ENCODE peak calls at places on chromosomes 7 and 10, in seven cellular contexts. L, P, S, E, O, B and C are unnamed samples. For H3K4me1, the result is how much of the 10 kb centered on the place peaks cover.

GRCh38 chr7:155847821-155848435 is 35.7 kb upstream of the SHH start:
- DNase-seq in S (no peak), B (no peak), L (no peak), O (no peak), E (peak), P (no peak), C (no peak)

GRCh38 chr7:133702078-133702477 is 425.1 kb upstream of the LRGUK start:
- DNase-seq in S (no peak), L (no peak), B (no peak), O (no peak), E (no peak), P (no peak), C (no peak)

GRCh38 chr10:118712930-118713634 is 41.7 kb downstream of the CACUL1 start:
- DNase-seq in B (no peak), E (no peak), O (no peak), S (no peak), L (peak), P (no peak), C (no peak)

GRCh38 chr10:323651-324293 is 188.5 kb downstream of the ZMYND11 start:
- DNase-seq in L (no peak), O (peak), B (peak), S (peak), P (peak), E (peak), C (no peak)

GRCh38 chr7:75054744-75055527 is 18.7 kb downstream of the RCC1L start:
- DNase-seq in E (no peak), B (no peak), L (no peak), P (peak), S (no peak), O (no peak), C (no peak)

GRCh38 chr7:2757904-2758672 is 70.1 kb downstream of the AMZ1 start:
- DNase-seq in E (no peak), S (peak), P (peak), B (peak), O (peak), L (no peak), C (peak)

GRCh38 chr10:50497758-50498157 is 126.0 kb downstream of the SGMS1 start:
- DNase-seq in P (peak), B (no peak), O (no peak), E (no peak), L (no peak), S (peak), C (no peak)

GRCh38 chr7:28407643-28408042 is 4.7 kb upstream of the CREB5 start:
- DNase-seq in P (peak), O (peak), B (peak), S (no peak), L (no peak), E (no peak), C (no peak)

GRCh38 chr7:128989961-128990360 is 52.2 kb downstream of the IRF5 start:
- DNase-seq in L (no peak), B (no peak), O (no peak), S (no peak), E (no peak), P (peak), C (no peak)

GRCh38 chr7:22937946-22938345 is 76.0 kb downstream of the HYCC1 start:
- DNase-seq in E (no peak), O (no peak), L (peak), P (no peak), B (no peak), S (no peak), C (no peak)

GRCh38 chr10:79181680-79182079 is 112.9 kb downstream of the ZMIZ1 start:
- DNase-seq in O (no peak), E (no peak), L (no peak), P (no peak), S (no peak), B (no peak), C (no peak)

GRCh38 chr10:78830062-78830974 is 238.4 kb upstream of the ZMIZ1 start:
- DNase-seq in O (peak), S (no peak), B (no peak), P (peak), L (no peak), E (no peak), C (no peak)

GRCh38 chr7:143407296-143408246 is 1.1 kb downstream of the EPHA1 start:
- DNase-seq in P (no peak), S (no peak), E (no peak), L (no peak), B (no peak), O (no peak), C (no peak)

GRCh38 chr10:14659626-14660196 is 115.0 kb downstream of the FAM107B start:
- DNase-seq in P (no peak), E (peak), B (peak), S (no peak), O (no peak), L (no peak), C (no peak)

GRCh38 chr7:157432541-157432956 is 95.7 kb downstream of the DNAJB6 start:
- DNase-seq in B (peak), P (peak), S (no peak), E (peak), L (peak), O (peak), C (peak)

GRCh38 chr7:147911224-147911623 is 679.3 kb upstream of the C7orf33 start:
- DNase-seq in P (no peak), B (peak), L (no peak), S (no peak), O (no peak), E (no peak), C (no peak)

GRCh38 chr10:116106611-116107010 is 166.4 kb downstream of the GFRA1 start:
- DNase-seq in E (no peak), O (no peak), S (no peak), P (no peak), L (no peak), B (no peak), C (no peak)

GRCh38 chr7:91103365-91103764 is 160.9 kb upstream of the FZD1 start:
- DNase-seq in S (no peak), E (no peak), O (no peak), B (no peak), L (no peak), P (no peak), C (no peak)

GRCh38 chr7:29401827-29402226 is 161.8 kb upstream of the PRR15 start:
- DNase-seq in S (no peak), P (no peak), O (no peak), B (no peak), E (no peak), L (no peak), C (no peak)

GRCh38 chr10:61836233-61836887 is 65.1 kb upstream of the ARID5B start:
- DNase-seq in E (no peak), L (no peak), B (no peak), P (no peak), O (no peak), S (no peak), C (peak)

GRCh38 chr7:351681-352480 is 61.9 kb downstream of the FOXL3 start:
- DNase-seq in E (no peak), O (no peak), L (no peak), P (no peak), B (no peak), S (no peak), C (no peak)

GRCh38 chr7:50962962-50963374 is 180.3 kb upstream of the GRB10 start:
- DNase-seq in S (peak), O (peak), P (no peak), B (peak), L (no peak), E (no peak), C (peak)

GRCh38 chr7:66597472-66597871 is 31.2 kb upstream of the KCTD7 start:
- DNase-seq in O (no peak), E (no peak), B (peak), P (no peak), L (no peak), S (no peak), C (no peak)

GRCh38 chr7:14899065-14899464 is 3.5 kb downstream of the DGKB start:
- DNase-seq in S (no peak), O (no peak), L (no peak), E (no peak), B (no peak), P (no peak), C (no peak)

GRCh38 chr10:12419279-12419847 is 70.0 kb downstream of the CAMK1D start:
- DNase-seq in S (no peak), L (no peak), E (peak), B (no peak), O (no peak), P (peak), C (no peak)

GRCh38 chr7:76222839-76223238 is 21.1 kb downstream of the SRRM3 start:
- DNase-seq in O (no peak), B (no peak), E (no peak), L (no peak), P (no peak), S (no peak), C (no peak)

GRCh38 chr7:130021105-130021834 is 29.9 kb downstream of the ZC3HC1 start:
- DNase-seq in E (no peak), P (no peak), L (no peak), O (no peak), S (no peak), B (no peak), C (no peak)

GRCh38 chr7:106354822-106355221 is 70.0 kb upstream of the NAMPT start:
- DNase-seq in S (no peak), L (peak), O (no peak), E (no peak), P (no peak), B (no peak), C (no peak)

GRCh38 chr7:16345979-16346958 is 75.1 kb downstream of the CRPPA start:
- DNase-seq in O (no peak), B (peak), P (peak), E (no peak), L (peak), S (no peak), C (peak)

GRCh38 chr10:131352765-131353290 is 41.3 kb upstream of the TCERG1L start:
- DNase-seq in S (no peak), P (no peak), E (no peak), B (no peak), O (no peak), L (no peak), C (no peak)

GRCh38 chr10:21715531-21716195 is 181.6 kb downstream of the MLLT10 start:
- DNase-seq in B (no peak), E (no peak), S (no peak), L (no peak), O (no peak), P (peak), C (no peak)

GRCh38 chr7:42876182-42877068 is 35.4 kb downstream of the C7orf25 start:
- DNase-seq in S (peak), L (peak), P (peak), E (no peak), O (no peak), B (peak), C (peak)

GRCh38 chr7:64509583-64509982 is 53.3 kb downstream of the ZNF680 start:
- DNase-seq in B (no peak), P (no peak), E (no peak), L (no peak), S (no peak), O (no peak), C (no peak)
- H3K4me1 ChIP-seq in B (under half), P (under half), E (under half), L (under half), S (under half), O (under half), C (under half)

GRCh38 chr10:132942740-132943554 is 577 bp upstream of the CFAP46 start:
- DNase-seq in S (no peak), P (no peak), E (no peak), O (peak), L (peak), B (no peak), C (no peak)
- H3K4me3 ChIP-seq in S (peak), P (peak), E (peak), O (peak), L (peak), B (no peak), C (no peak)

DNA sequence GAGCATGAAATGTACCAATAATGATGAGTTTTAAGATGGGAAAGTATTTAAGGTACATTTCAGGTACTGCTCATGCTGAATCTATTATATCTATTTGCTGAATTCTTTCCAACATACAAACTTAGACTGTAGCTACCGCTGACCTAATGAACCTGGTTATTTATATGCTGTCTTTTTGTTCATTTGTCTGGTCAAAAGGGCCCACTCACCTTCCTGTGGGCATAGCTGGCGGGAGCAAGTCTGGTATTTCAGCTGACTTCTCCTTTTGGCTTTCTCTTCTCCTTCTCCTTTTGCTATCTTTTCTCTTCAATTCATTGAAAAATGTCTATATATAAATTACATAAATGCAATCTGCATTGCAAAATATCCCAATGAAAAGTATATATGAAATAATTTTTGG is 9.5 kb downstream of the PLXDC2 start:
- DNase-seq in P (no peak), O (no peak), S (no peak), L (no peak), E (no peak), B (no peak), C (no peak)
- H3K4me1 ChIP-seq in P (under half), O (under half), S (under half), L (half or more), E (under half), B (under half), C (under half)

DNA sequence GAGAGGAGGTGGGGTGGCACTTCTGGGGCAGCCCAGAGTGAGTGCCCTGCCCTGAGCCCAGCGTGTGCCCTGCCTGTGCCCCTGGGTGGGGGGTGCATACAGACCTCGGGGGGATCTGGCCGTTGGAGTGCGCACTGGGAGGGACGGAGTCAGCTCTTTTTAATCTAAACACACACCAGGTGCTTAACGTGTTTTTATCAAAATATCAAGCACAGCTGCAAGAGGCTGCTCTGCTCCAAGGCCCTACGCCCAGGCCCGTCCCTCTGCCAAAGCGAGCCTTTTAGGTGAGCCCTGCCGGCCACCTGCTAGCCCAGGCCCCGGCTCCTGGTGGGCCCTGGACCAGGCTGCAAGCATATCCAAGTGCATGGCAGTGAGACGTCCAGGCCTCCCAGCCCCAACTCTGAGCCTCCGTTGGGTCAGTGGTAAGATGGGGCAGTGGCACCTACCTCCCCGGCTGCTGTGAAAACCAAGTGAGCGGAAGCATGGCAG is 136.1 kb downstream of the LHPP start:
- DNase-seq in P (no peak), B (no peak), O (no peak), E (peak), S (no peak), L (no peak), C (no peak)
- H3K4me3 ChIP-seq in P (no peak), B (no peak), O (no peak), E (no peak), S (no peak), L (no peak), C (no peak)

GRCh38 chr10:103979530-103979929 is 12.6 kb downstream of the SLK start:
- DNase-seq in S (no peak), O (no peak), E (no peak), L (no peak), P (no peak), B (no peak), C (no peak)
- H3K4me1 ChIP-seq in S (under half), O (under half), E (under half), L (under half), P (under half), B (under half), C (under half)

GRCh38 chr7:3951656-3952055 is 650.6 kb downstream of the SDK1 start:
- DNase-seq in E (no peak), P (no peak), S (no peak), B (no peak), O (no peak), L (no peak), C (no peak)

GRCh38 chr7:3953946-3954345 is 652.9 kb downstream of the SDK1 start:
- DNase-seq in O (no peak), P (no peak), B (no peak), S (peak), L (no peak), E (no peak), C (no peak)

GRCh38 chr7:3950249-3950648 is 649.2 kb downstream of the SDK1 start:
- DNase-seq in E (no peak), O (no peak), B (no peak), S (no peak), P (no peak), L (no peak), C (no peak)

GRCh38 chr7:3953133-3953532 is 652.1 kb downstream of the SDK1 start:
- DNase-seq in B (no peak), L (no peak), E (no peak), S (peak), P (no peak), O (no peak), C (no peak)

GRCh38 chr7:3949226-3949625 is 648.2 kb downstream of the SDK1 start:
- DNase-seq in L (no peak), E (no peak), O (no peak), S (no peak), P (peak), B (no peak), C (no peak)
- H3K4me3 ChIP-seq in L (no peak), E (no peak), O (no peak), S (no peak), P (no peak), B (no peak), C (no peak)

DNA sequence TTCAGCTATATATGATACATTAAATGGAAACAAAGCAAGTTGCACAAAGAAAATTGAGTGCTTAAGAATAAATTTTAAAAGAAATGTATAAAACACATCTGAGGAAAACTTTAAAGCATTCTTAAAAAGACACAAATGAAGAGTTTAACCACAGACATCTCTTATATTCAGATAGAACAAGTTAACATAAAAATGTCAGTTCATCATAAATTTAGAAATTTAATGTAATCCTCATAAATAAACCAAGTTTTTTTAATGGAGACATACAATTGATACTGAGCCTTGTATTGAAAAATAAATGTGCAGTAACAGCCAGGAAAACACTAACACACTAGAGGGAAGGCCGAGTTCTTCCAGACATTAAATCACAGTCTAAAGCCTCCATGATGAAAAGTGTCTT is 243.9 kb upstream of the MKLN1 start:
- DNase-seq in B (no peak), P (no peak), E (no peak), S (no peak), O (no peak), L (no peak), C (no peak)
- H3K4me1 ChIP-seq in B (under half), P (under half), E (under half), S (half or more), O (under half), L (under half), C (under half)

GRCh38 chr7:137980308-137980707 is 21.6 kb downstream of the CREB3L2 start:
- DNase-seq in L (no peak), E (no peak), B (no peak), S (no peak), O (no peak), P (no peak), C (no peak)
- H3K4me3 ChIP-seq in L (no peak), E (no peak), B (no peak), S (no peak), O (no peak), P (no peak), C (no peak)